ENCODE peak calls at places on chromosome 10, in four cellular contexts. F is WTC11, P is HepG2, Q is SK-N-SH. I is an unnamed sample.

GRCh38 chr10:44033008-44033407 is 351.9 kb downstream of the CXCL12 start:
- DNase-seq in F (no peak), P (no peak), Q (no peak), I (no peak)

GRCh38 chr10:13984647-13985155 is 346.0 kb downstream of the FRMD4A start:
- DNase-seq in F (no peak), P (no peak), Q (no peak), I (no peak)

GRCh38 chr10:109245821-109246220 is 677.5 kb downstream of the XPNPEP1 start:
- DNase-seq in F (no peak), P (no peak), Q (no peak), I (no peak)

GRCh38 chr10:91743460-91743859 is 54.8 kb upstream of the TNKS2 start:
- DNase-seq in F (no peak), P (no peak), Q (no peak), I (no peak)

GRCh38 chr10:91778485-91778884 is 19.7 kb upstream of the TNKS2 start:
- DNase-seq in F (no peak), P (no peak), Q (no peak), I (no peak)

GRCh38 chr10:16904619-16905018 is 87.4 kb upstream of the RSU1 start:
- DNase-seq in F (no peak), P (no peak), Q (no peak), I (no peak)

GRCh38 chr10:74177140-74177677 is 26.2 kb downstream of the ADK start:
- DNase-seq in F (no peak), P (peak), Q (no peak), I (peak)

GRCh38 chr10:49096890-49097445 is 18.4 kb downstream of the VSTM4 start:
- DNase-seq in F (no peak), P (no peak), Q (no peak), I (no peak)

GRCh38 chr10:110067960-110068770 is 60.4 kb downstream of the ADD3 start:
- DNase-seq in F (no peak), P (peak), Q (no peak), I (peak)

GRCh38 chr10:99672884-99673283 is 13.6 kb downstream of the ENTPD7 start:
- DNase-seq in F (no peak), P (no peak), Q (no peak), I (no peak)

GRCh38 chr10:124559372-124560132 is 97.9 kb downstream of the LHPP start:
- DNase-seq in F (no peak), P (no peak), Q (no peak), I (no peak)

GRCh38 chr10:133163889-133164815 is 4.1 kb downstream of the KNDC1 start:
- DNase-seq in F (peak), P (no peak), Q (no peak), I (no peak)

GRCh38 chr10:59905735-59906416 is 480 bp downstream of the CCDC6 start:
- DNase-seq in F (no peak), P (no peak), Q (peak), I (peak)

GRCh38 chr10:11893749-11894278 is 70.7 kb downstream of the PROSER2 start:
- DNase-seq in F (no peak), P (no peak), Q (no peak), I (no peak)

GRCh38 chr10:115827180-115827579 is 445.8 kb downstream of the GFRA1 start:
- DNase-seq in F (no peak), P (no peak), Q (no peak), I (no peak)

GRCh38 chr10:18606051-18606730 is 45.2 kb downstream of the NSUN6 start:
- DNase-seq in F (no peak), P (no peak), Q (no peak), I (no peak)

GRCh38 chr10:103870503-103870902 is 15.1 kb upstream of the SH3PXD2A start:
- DNase-seq in F (peak), P (no peak), Q (no peak), I (no peak)

GRCh38 chr10:125128397-125129075 is 31.8 kb downstream of the CTBP2 start:
- DNase-seq in F (no peak), P (no peak), Q (no peak), I (no peak)

GRCh38 chr10:124717911-124718734 is 26.1 kb downstream of the FAM53B start:
- DNase-seq in F (no peak), P (no peak), Q (no peak), I (peak)

GRCh38 chr10:28668363-28669226 is 8.7 kb upstream of the BAMBI start:
- DNase-seq in F (peak), P (no peak), Q (peak), I (peak)

GRCh38 chr10:77160679-77161078 is 476.9 kb downstream of the KCNMA1 start:
- DNase-seq in F (no peak), P (no peak), Q (no peak), I (no peak)

GRCh38 chr10:44398747-44399477 is 14.0 kb upstream of the CXCL12 start:
- DNase-seq in F (no peak), P (no peak), Q (no peak), I (no peak)

GRCh38 chr10:43049081-43049551 is 27.8 kb upstream of the RET start:
- DNase-seq in F (no peak), P (no peak), Q (peak), I (no peak)

GRCh38 chr10:54484186-54484585 is 316.8 kb downstream of the PCDH15 start:
- DNase-seq in F (no peak), P (no peak), Q (no peak), I (no peak)

GRCh38 chr10:51679841-51680240 is 19.6 kb downstream of the CSTF2T start:
- DNase-seq in F (no peak), P (no peak), Q (no peak), I (no peak)

GRCh38 chr10:47413531-47414226 is 29.6 kb upstream of the ZNF488 start:
- DNase-seq in F (no peak), P (no peak), Q (no peak), I (no peak)

GRCh38 chr10:31261502-31262311 is 57.3 kb upstream of the ZEB1 start:
- DNase-seq in F (no peak), P (no peak), Q (no peak), I (no peak)

GRCh38 chr10:126439947-126440346 is 51.7 kb upstream of the ADAM12 start:
- DNase-seq in F (no peak), P (no peak), Q (no peak), I (no peak)

GRCh38 chr10:4316166-4316810 is 509.7 kb upstream of the AKR1E2 start:
- DNase-seq in F (no peak), P (no peak), Q (no peak), I (no peak)

GRCh38 chr10:102342462-102342861 is 53.0 kb upstream of the NFKB2 start:
- DNase-seq in F (peak), P (no peak), Q (no peak), I (no peak)

GRCh38 chr10:21499910-21500577 is 25.4 kb downstream of the SKIDA1 start:
- DNase-seq in F (peak), P (no peak), Q (no peak), I (no peak)
- TF ChIP-seq FOXJ3 in F (no peak), P (no peak), Q (no peak), I (no peak)

GRCh38 chr10:21296575-21297355 is 228.7 kb downstream of the SKIDA1 start:
- DNase-seq in F (no peak), P (no peak), Q (no peak), I (no peak)

GRCh38 chr10:21298686-21299085 is 226.8 kb downstream of the SKIDA1 start:
- DNase-seq in F (no peak), P (no peak), Q (no peak), I (no peak)

GRCh38 chr10:21300546-21300945 is 224.9 kb downstream of the SKIDA1 start:
- DNase-seq in F (no peak), P (no peak), Q (no peak), I (no peak)

GRCh38 chr10:21299330-21299729 is 226.2 kb downstream of the SKIDA1 start:
- DNase-seq in F (no peak), P (no peak), Q (no peak), I (no peak)

DNA sequence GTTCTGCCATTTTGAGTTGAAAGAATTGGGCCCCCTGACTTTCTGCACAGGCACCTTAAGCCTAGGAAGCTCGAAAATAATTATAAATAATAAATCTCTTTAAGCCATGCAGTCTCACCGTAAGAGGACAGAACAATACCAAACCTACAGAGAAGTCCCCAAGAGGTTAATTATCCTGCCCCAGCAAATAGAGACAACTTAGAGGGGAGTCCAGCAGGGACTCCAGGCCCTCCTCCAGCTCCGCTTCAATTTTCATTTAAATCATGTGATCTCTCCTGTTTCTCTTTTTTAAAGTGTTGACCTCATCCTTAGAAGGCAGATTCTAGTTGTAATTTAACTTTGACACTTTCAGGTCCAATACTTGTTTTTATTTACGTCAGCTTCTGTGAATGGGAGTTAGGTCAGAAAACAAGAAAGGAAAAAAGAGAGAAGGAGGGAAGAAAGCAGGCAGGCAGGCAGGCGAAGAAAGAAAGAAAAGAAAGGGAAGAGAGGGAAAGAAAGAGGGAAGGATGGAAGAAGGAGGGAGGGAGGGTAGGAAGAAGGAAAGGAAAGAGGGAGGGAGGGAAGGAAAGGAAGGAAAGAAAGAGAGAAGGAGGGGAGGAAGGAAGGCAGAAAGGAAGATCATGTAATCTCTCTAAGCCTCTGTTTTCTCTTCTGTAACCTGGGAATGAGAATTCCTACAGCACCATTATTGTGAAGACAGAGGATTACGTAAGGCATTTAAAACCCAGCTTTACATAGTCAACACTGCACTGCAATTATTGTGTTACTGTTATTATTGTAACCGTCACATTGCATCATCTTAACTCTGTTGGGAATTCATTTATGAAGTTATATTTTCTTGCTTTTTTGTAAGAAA is 227.7 kb downstream of the SKIDA1 start:
- DNase-seq in F (no peak), P (no peak), Q (no peak), I (no peak)
- TF ChIP-seq FOXJ3 in F (no peak), P (no peak), Q (no peak), I (no peak)

DNA sequence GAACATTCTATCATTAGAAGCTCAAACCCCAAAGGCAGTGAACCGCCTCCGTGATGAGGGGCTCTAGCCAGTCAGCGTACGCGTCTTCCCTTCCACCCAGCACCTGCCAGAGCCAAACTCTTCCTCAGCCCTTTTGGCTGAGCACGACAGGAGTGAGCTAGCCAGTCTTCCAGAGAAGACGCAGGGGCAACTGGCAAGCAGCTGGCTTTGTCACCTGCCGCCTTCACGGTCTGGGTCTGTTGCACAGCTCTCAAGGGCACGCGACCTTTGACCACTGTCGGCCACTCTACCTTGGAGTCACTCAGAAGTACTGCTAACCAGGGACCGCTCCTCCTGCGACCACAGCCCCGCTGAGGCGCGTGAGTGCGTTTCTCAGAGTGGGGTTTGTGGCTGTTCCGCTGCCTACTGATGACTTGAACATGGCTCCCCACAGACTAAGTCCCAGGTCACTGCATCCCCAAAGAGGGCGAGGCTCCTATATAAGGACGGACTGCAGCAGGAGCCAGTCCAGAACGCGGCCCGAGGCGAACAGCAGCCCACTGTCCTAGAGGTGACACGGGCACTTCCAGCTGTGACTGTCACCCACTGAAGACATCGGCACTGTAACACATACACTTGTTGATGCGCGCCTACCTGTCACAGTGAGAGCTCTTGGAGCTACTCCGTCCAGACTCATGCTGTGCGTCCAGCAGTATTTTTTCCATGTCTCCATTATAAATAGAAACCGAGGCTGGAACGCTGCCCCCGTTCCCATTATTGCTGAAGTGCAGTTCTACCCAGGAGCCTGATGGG is 8.4 kb downstream of the BNIP3 start:
- DNase-seq in F (no peak), P (no peak), Q (no peak), I (no peak)
- TF ChIP-seq FOXJ3 in F (no peak), P (no peak), Q (no peak), I (no peak)

GRCh38 chr10:68261132-68261856 is 29.4 kb upstream of the ATOH7 start:
- DNase-seq in F (no peak), P (peak), Q (no peak), I (no peak)
- TF ChIP-seq FOXJ3 in F (no peak), P (no peak), Q (no peak), I (no peak)

DNA sequence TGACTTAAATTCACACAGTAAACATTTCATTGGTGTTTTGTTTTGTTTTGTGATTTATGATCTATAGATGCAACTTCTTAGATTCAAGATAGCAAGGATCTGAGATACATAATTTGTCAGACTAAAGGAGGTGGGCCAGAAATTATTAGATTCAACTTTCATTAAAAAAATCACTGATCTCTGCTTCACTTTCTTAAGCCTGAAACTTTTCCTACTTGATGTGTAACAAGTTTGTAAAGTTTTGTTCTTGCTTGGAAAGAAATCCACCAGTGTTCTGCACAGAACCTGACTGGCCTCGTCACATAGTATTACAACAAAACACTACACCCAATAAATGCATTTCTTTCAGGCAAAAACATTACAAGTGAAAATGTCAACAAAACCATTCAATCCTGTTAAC is 12.4 kb downstream of the SKIDA1 start:
- DNase-seq in F (no peak), P (no peak), Q (no peak), I (no peak)
- TF ChIP-seq FOXJ3 in F (no peak), P (no peak), Q (no peak), I (no peak)

GRCh38 chr10:6269953-6270867 is 67.5 kb downstream of the PFKFB3 start:
- DNase-seq in F (no peak), P (no peak), Q (no peak), I (no peak)
- TF ChIP-seq FOXJ3 in F (no peak), P (no peak), Q (no peak), I (no peak)

GRCh38 chr10:71735709-71736569 is 16.4 kb upstream of the C10orf105 start:
- DNase-seq in F (no peak), P (no peak), Q (no peak), I (no peak)
- TF ChIP-seq FOXJ3 in F (no peak), P (no peak), Q (no peak), I (no peak)

DNA sequence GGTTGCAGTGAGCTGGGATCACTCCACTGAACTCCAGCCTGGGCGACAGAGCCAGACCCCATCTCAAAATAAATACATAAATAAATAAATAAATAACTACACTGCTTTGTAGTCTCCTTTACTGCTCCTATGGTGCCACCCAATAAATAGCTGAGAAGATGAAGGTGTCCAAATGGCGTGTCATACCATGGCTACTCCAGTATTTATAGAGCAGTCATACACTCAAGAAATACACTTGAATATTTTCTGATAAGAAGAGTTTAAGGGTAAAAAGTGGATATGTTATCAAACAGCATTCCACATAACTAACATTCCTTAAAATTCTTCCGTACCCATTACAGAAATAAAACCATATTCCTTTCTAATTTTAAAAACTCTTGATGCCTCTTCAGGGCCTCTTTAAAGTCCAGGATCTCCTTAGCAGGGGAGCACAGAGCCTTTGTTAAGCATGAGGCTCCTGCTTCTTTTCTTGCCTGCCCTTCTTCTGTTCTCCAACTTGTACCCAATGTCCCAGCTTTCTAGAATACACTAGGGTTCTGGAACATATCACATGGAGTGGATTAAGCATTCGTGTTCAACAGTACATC is 7.9 kb upstream of the SAR1A start:
- DNase-seq in F (no peak), P (no peak), Q (no peak), I (no peak)
- TF ChIP-seq FOXJ3 in F (no peak), P (no peak), Q (no peak), I (no peak)

GRCh38 chr10:30176182-30176581 is 116.8 kb upstream of the JCAD start:
- DNase-seq in F (no peak), P (no peak), Q (no peak), I (no peak)
- TF ChIP-seq FOXJ3 in F (no peak), P (no peak), Q (no peak), I (no peak)